ENCODE peak calls at places on chromosomes 1 and 21, in five cellular contexts. H, L, Z, V and X are unnamed samples. For H3K4me1, the result is how much of the 10 kb centered on the place peaks cover.

GRCh38 chr1:226870323-226871046 is at the start of gene PSEN2:
- DNase-seq in H (peak), L (peak), Z (no peak), V (peak), X (peak)

GRCh38 chr1:214002472-214002871 is 14.7 kb downstream of the PROX1 start:
- DNase-seq in H (no peak), L (peak), Z (no peak), V (peak), X (no peak)

GRCh38 chr1:205069371-205070125 is 14.7 kb downstream of the TMEM81 start:
- DNase-seq in H (no peak), L (no peak), Z (no peak), V (no peak), X (no peak)

GRCh38 chr1:240004086-240004749 is 87.5 kb upstream of the FMN2 start:
- DNase-seq in H (no peak), L (no peak), Z (no peak), V (peak), X (no peak)

GRCh38 chr21:46000731-46001641 is 19.4 kb downstream of the COL6A1 start:
- DNase-seq in H (no peak), L (no peak), Z (no peak), V (no peak), X (peak)

GRCh38 chr1:22925111-22925510 is 47.6 kb downstream of the LACTBL1 start:
- DNase-seq in H (no peak), L (no peak), Z (no peak), V (no peak), X (no peak)

GRCh38 chr1:169574336-169574735 is 11.9 kb downstream of the F5 start:
- DNase-seq in H (no peak), L (no peak), Z (no peak), V (no peak), X (no peak)

GRCh38 chr1:95287078-95287477 is 53.1 kb downstream of the RWDD3 start:
- DNase-seq in H (no peak), L (no peak), Z (no peak), V (peak), X (no peak)

GRCh38 chr1:28510350-28511223 is 4.7 kb downstream of the RCC1 start:
- DNase-seq in H (no peak), L (peak), Z (no peak), V (peak), X (no peak)

GRCh38 chr1:52633291-52633754 is 355 bp downstream of the SHISAL2A start:
- DNase-seq in H (peak), L (no peak), Z (peak), V (no peak), X (no peak)

GRCh38 chr1:111802110-111802509 is 46.4 kb downstream of the DDX20 start:
- DNase-seq in H (no peak), L (no peak), Z (no peak), V (no peak), X (no peak)

GRCh38 chr21:29938968-29939858 is 583 bp downstream of the GRIK1 start:
- DNase-seq in H (no peak), L (no peak), Z (no peak), V (no peak), X (no peak)

GRCh38 chr1:81877940-81878339 is 77.2 kb downstream of the ADGRL2 start:
- DNase-seq in H (no peak), L (no peak), Z (no peak), V (no peak), X (no peak)

GRCh38 chr21:14876464-14876863 is 188.3 kb downstream of the NRIP1 start:
- DNase-seq in H (no peak), L (no peak), Z (no peak), V (no peak), X (no peak)

GRCh38 chr1:20010016-20010415 is 30.6 kb upstream of the PLA2G2A start:
- DNase-seq in H (no peak), L (no peak), Z (no peak), V (no peak), X (no peak)

GRCh38 chr1:172827301-172827700 is 168.4 kb downstream of the FASLG start:
- DNase-seq in H (no peak), L (no peak), Z (no peak), V (no peak), X (no peak)

GRCh38 chr1:44676484-44677200 is 2.1 kb downstream of the ARMH1 start:
- DNase-seq in H (no peak), L (no peak), Z (no peak), V (peak), X (no peak)

GRCh38 chr1:181124206-181124825 is 35.8 kb downstream of the IER5 start:
- DNase-seq in H (no peak), L (no peak), Z (no peak), V (no peak), X (no peak)

GRCh38 chr1:19081218-19081893 is 124.9 kb upstream of the IFFO2 start:
- DNase-seq in H (no peak), L (no peak), Z (no peak), V (peak), X (no peak)

GRCh38 chr1:101005871-101006270 is 19.7 kb downstream of the DPH5 start:
- DNase-seq in H (no peak), L (no peak), Z (peak), V (no peak), X (no peak)

GRCh38 chr21:32411366-32412161 is 942 bp upstream of the EVA1C start:
- DNase-seq in H (peak), L (peak), Z (peak), V (peak), X (peak)

GRCh38 chr21:38220270-38220737 is 36.5 kb upstream of the KCNJ15 start:
- DNase-seq in H (no peak), L (no peak), Z (no peak), V (no peak), X (no peak)

GRCh38 chr21:16815228-16815627 is 697.6 kb upstream of the CXADR start:
- DNase-seq in H (no peak), L (no peak), Z (no peak), V (no peak), X (no peak)

GRCh38 chr1:157357111-157357510 is 195.2 kb downstream of the FCRL5 start:
- DNase-seq in H (no peak), L (no peak), Z (no peak), V (no peak), X (no peak)

GRCh38 chr1:101200513-101200912 is 36.3 kb upstream of the S1PR1 start:
- DNase-seq in H (no peak), L (peak), Z (no peak), V (peak), X (no peak)

GRCh38 chr1:43847290-43847689 is 86.3 kb upstream of the ARTN start:
- DNase-seq in H (no peak), L (no peak), Z (no peak), V (no peak), X (no peak)

GRCh38 chr1:159012495-159012894 is 2.8 kb downstream of the IFI16 start:
- DNase-seq in H (peak), L (peak), Z (peak), V (no peak), X (no peak)

GRCh38 chr1:25858906-25859789 is at the start of gene AUNIP:
- DNase-seq in H (peak), L (peak), Z (peak), V (peak), X (peak)

GRCh38 chr21:33844104-33844889 is 71.3 kb downstream of the ATP5PO start:
- DNase-seq in H (no peak), L (no peak), Z (no peak), V (no peak), X (peak)

GRCh38 chr1:240496941-240497340 is 115.0 kb downstream of the GREM2 start:
- DNase-seq in H (no peak), L (no peak), Z (no peak), V (no peak), X (no peak)

GRCh38 chr21:31343680-31344480 is at the start of gene TIAM1:
- DNase-seq in H (no peak), L (peak), Z (no peak), V (peak), X (no peak)

GRCh38 chr1:117967472-117967871 is 37.9 kb downstream of the WDR3 start:
- DNase-seq in H (no peak), L (peak), Z (no peak), V (peak), X (no peak)

GRCh38 chr1:197234581-197234980 is 33.5 kb upstream of the CRB1 start:
- DNase-seq in H (no peak), L (no peak), Z (no peak), V (no peak), X (no peak)

GRCh38 chr1:26212726-26213125 is 21.3 kb upstream of the CEP85 start:
- DNase-seq in H (no peak), L (no peak), Z (no peak), V (no peak), X (no peak)

GRCh38 chr1:100404816-100405215 is 52.5 kb downstream of the CDC14A start:
- DNase-seq in H (no peak), L (no peak), Z (no peak), V (no peak), X (no peak)

GRCh38 chr1:78225153-78225552 is 179.4 kb downstream of the GIPC2 start:
- DNase-seq in H (no peak), L (no peak), Z (no peak), V (no peak), X (no peak)

GRCh38 chr1:40389871-40390560 is 16.5 kb downstream of the SMAP2 start:
- DNase-seq in H (no peak), L (no peak), Z (peak), V (peak), X (no peak)

GRCh38 chr1:40393173-40393572 is 19.6 kb downstream of the SMAP2 start:
- DNase-seq in H (no peak), L (no peak), Z (no peak), V (no peak), X (no peak)

GRCh38 chr1:40390857-40391256 is 17.3 kb downstream of the SMAP2 start:
- DNase-seq in H (no peak), L (no peak), Z (no peak), V (no peak), X (no peak)

GRCh38 chr1:40392206-40392605 is 18.7 kb downstream of the SMAP2 start:
- DNase-seq in H (no peak), L (no peak), Z (no peak), V (no peak), X (no peak)

GRCh38 chr1:40391688-40392145 is 18.2 kb downstream of the SMAP2 start:
- DNase-seq in H (no peak), L (peak), Z (no peak), V (no peak), X (no peak)
- H3K4me1 ChIP-seq in H (half or more), L (under half), Z (half or more), V (under half), X (under half)

DNA sequence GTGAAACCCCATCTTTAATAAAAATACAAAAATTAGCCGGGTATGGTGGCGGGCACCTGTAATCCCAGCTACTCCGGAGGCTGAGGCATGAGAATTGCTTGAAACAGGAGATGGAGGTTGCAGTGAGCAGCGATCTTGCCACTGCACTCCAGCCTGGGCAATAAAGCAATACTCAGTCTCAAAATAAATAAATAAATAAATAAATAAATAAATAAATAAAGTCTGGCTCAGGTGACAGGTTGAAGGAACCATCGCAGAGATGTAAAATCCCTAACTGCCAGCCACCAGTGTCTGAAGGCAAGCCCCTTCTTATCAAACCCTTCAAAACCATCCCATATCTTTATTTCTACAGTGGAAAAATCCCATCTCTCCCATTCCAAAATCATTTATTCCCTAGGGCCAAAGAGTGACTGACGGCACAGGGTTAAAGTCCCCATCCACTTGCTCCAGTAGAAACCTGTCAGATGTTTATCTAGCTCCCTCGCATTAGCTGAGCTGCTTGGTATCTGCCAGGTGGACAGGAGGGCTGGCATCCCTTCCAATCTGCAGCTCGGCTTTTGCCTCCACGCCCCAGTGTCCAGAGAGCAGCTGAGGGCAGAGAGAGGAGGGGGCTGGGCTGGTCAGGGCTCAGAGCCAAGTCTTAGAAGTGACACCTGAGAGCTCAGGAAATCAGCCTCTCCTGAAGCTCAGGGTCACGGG is 5.0 kb downstream of the CSRP1 start:
- DNase-seq in H (no peak), L (no peak), Z (no peak), V (no peak), X (peak)
- H3K4me3 ChIP-seq in H (no peak), L (no peak), Z (no peak), V (no peak), X (no peak)

DNA sequence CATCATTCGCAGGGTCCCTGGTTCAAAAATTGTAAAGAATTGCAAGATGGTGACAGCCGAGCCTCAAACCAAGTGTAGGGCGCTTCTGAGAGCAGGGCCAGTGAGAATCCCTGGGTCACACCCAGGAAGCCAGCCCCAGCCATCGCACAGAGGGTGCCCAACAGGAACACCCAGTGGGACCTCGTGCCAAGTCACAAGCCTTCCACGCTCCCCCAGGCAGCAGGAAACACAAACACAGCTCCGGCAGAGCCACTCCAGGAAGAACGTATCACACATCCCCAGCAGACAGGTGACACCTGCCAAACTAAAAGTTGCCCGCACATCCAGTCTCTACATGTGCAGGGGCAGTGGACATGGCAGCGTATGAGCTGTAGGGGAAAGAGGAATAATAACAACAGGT is 20.2 kb downstream of the DHRS3 start:
- DNase-seq in H (no peak), L (no peak), Z (no peak), V (no peak), X (peak)
- H3K4me1 ChIP-seq in H (half or more), L (half or more), Z (under half), V (half or more), X (under half)

DNA sequence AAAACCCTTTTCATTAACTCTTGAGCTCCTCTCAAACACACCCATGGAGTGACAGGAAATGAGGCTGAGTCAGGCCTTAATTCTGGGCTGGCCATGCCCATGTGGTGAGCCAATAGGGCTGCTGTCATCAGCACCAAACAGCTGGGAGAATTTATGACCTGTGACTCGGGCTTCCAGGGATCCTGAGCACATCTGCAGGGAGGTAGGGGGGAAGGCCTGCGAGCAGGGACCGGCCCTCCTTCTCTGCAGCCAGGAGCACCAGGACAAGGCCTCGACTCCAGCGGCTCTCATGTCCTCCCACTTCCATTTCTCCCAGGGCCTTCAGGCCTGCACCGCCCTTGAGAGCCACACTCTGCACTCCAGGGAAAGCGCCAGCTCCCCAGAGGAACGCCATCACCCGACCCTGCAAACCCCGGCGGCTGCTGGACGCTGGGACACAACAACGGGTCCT is 14.6 kb downstream of the RIPK4 start:
- DNase-seq in H (no peak), L (peak), Z (no peak), V (no peak), X (no peak)
- H3K4me3 ChIP-seq in H (no peak), L (peak), Z (no peak), V (no peak), X (no peak)